ENCODE peak calls at places on chromosome 22, in five cellular contexts. C is HCT116, N is SK-N-SH, V is neural progenitor cell, Q is PC-3. P is an unnamed sample. For H3K27me3, the result is how much of the 10 kb centered on the place peaks cover.

GRCh38 chr22:43226368-43226979 is 39.5 kb upstream of the TTLL12 start:
- DNase-seq in Q (no peak), V (peak), N (peak), C (no peak), P (peak)

GRCh38 chr22:47814474-47814873 is 1052.0 kb downstream of the TBC1D22A start:
- DNase-seq in V (no peak), C (no peak), Q (no peak), N (no peak), P (no peak)

GRCh38 chr22:32883131-32883530 is 81.6 kb downstream of the TIMP3 start:
- DNase-seq in V (no peak), C (no peak), Q (no peak), N (peak), P (no peak)

GRCh38 chr22:39405346-39406085 is 5.9 kb downstream of the TAB1 start:
- DNase-seq in N (no peak), C (no peak), Q (no peak), V (peak), P (no peak)

GRCh38 chr22:47173535-47174021 is 411.1 kb downstream of the TBC1D22A start:
- DNase-seq in C (no peak), Q (no peak), V (no peak), N (no peak), P (no peak)

GRCh38 chr22:39994046-39994565 is 648 bp upstream of the FAM83F start:
- DNase-seq in Q (no peak), V (no peak), N (no peak), C (no peak), P (no peak)

GRCh38 chr22:18103527-18104269 is 6.9 kb upstream of the TUBA8 start:
- DNase-seq in V (no peak), Q (no peak), N (no peak), C (no peak), P (no peak)

GRCh38 chr22:49042877-49043859 is 784.5 kb downstream of the BRD1 start:
- DNase-seq in V (no peak), N (no peak), C (no peak), Q (no peak), P (no peak)

GRCh38 chr22:48957311-48957986 is 870.2 kb downstream of the BRD1 start:
- DNase-seq in Q (no peak), N (no peak), V (no peak), C (no peak), P (no peak)

GRCh38 chr22:44188316-44188715 is 7.6 kb downstream of the PARVG start:
- DNase-seq in N (no peak), Q (no peak), V (no peak), C (no peak), P (no peak)

GRCh38 chr22:45966892-45967365 is 10.0 kb downstream of the WNT7B start:
- DNase-seq in Q (no peak), V (peak), C (no peak), N (no peak), P (peak)

GRCh38 chr22:41171996-41172395 is 33.1 kb upstream of the L3MBTL2 start:
- DNase-seq in Q (no peak), N (no peak), V (no peak), C (no peak), P (no peak)

GRCh38 chr22:47739216-47739615 is 976.8 kb downstream of the TBC1D22A start:
- DNase-seq in N (no peak), C (no peak), V (no peak), Q (no peak), P (no peak)

GRCh38 chr22:48353116-48353947 is 1474.3 kb downstream of the BRD1 start:
- DNase-seq in N (no peak), V (no peak), C (no peak), Q (no peak), P (no peak)

GRCh38 chr22:23906641-23907040 is 12.5 kb downstream of the MIF start:
- DNase-seq in V (no peak), Q (no peak), N (no peak), C (no peak), P (no peak)

GRCh38 chr22:40605676-40606250 is 30.8 kb downstream of the MRTFA start:
- DNase-seq in C (no peak), Q (no peak), N (no peak), V (no peak), P (no peak)

GRCh38 chr22:41300661-41301060 is 664 bp upstream of the ZC3H7B start:
- DNase-seq in C (no peak), V (no peak), Q (peak), N (no peak), P (peak)

GRCh38 chr22:47030881-47031627 is 268.6 kb downstream of the TBC1D22A start:
- DNase-seq in C (no peak), V (no peak), Q (peak), N (no peak), P (no peak)

GRCh38 chr22:17596226-17596625 is 32.3 kb downstream of the ATP6V1E1 start:
- DNase-seq in C (no peak), V (no peak), Q (no peak), N (no peak), P (no peak)

GRCh38 chr22:25564320-25564978 is at the start of gene GRK3:
- DNase-seq in Q (no peak), V (peak), C (peak), N (peak), P (peak)

GRCh38 chr22:49021926-49022815 is 805.5 kb downstream of the BRD1 start:
- DNase-seq in C (no peak), V (no peak), N (no peak), Q (no peak), P (no peak)

GRCh38 chr22:43199541-43199940 is 12.6 kb upstream of the TTLL12 start:
- DNase-seq in V (no peak), C (no peak), Q (no peak), N (no peak), P (no peak)

GRCh38 chr22:17712441-17712840 is 61.8 kb downstream of the BID start:
- DNase-seq in C (no peak), Q (peak), N (no peak), V (no peak), P (no peak)

GRCh38 chr22:32619614-32620426 is 145.2 kb downstream of the FBXO7 start:
- DNase-seq in N (no peak), C (no peak), V (no peak), Q (peak), P (no peak)

GRCh38 chr22:20169253-20169822 is 18.5 kb upstream of the CCDC188 start:
- DNase-seq in Q (peak), N (no peak), V (no peak), C (no peak), P (no peak)

GRCh38 chr22:40194656-40195055 is 16.9 kb downstream of the TNRC6B start:
- DNase-seq in N (no peak), Q (no peak), C (no peak), V (no peak), P (peak)

GRCh38 chr22:17764036-17764435 is 10.2 kb downstream of the BID start:
- DNase-seq in C (no peak), N (no peak), V (no peak), Q (no peak), P (no peak)

GRCh38 chr22:43378011-43378704 is 33.7 kb upstream of the MPPED1 start:
- DNase-seq in N (no peak), C (no peak), Q (no peak), V (no peak), P (no peak)

GRCh38 chr22:46678785-46679700 is 58.9 kb downstream of the GRAMD4 start:
- DNase-seq in C (no peak), Q (no peak), V (no peak), N (no peak), P (no peak)

GRCh38 chr22:20212754-20213699 is 55.1 kb downstream of the RTN4R start:
- DNase-seq in Q (no peak), N (peak), V (no peak), C (no peak), P (no peak)

GRCh38 chr22:46336119-46337078 is 885 bp downstream of the TRMU start:
- DNase-seq in C (no peak), N (peak), Q (peak), V (peak), P (peak)

GRCh38 chr22:44752285-44753188 is at the start of gene ARHGAP8:
- DNase-seq in N (peak), V (peak), Q (peak), C (no peak), P (peak)

GRCh38 chr22:45353816-45354215 is 44.1 kb downstream of the FAM118A start:
- DNase-seq in V (no peak), N (no peak), Q (no peak), C (no peak), P (no peak)

GRCh38 chr22:48980409-48980808 is 847.3 kb downstream of the BRD1 start:
- DNase-seq in N (no peak), C (no peak), Q (no peak), V (no peak), P (no peak)

GRCh38 chr22:19120829-19121630 is 1.2 kb downstream of the DGCR2 start:
- DNase-seq in Q (peak), V (peak), C (peak), N (no peak), P (peak)

GRCh38 chr22:46010951-46011626 is 34.1 kb upstream of the WNT7B start:
- DNase-seq in Q (no peak), C (no peak), V (no peak), N (no peak), P (no peak)

GRCh38 chr22:32389685-32390084 is 22.4 kb downstream of the RTCB start:
- DNase-seq in Q (no peak), C (no peak), V (peak), N (peak), P (peak)

GRCh38 chr22:49340406-49340805 is 487.3 kb downstream of the BRD1 start:
- DNase-seq in Q (no peak), N (no peak), C (no peak), V (no peak), P (no peak)

GRCh38 chr22:36364255-36365019 is 23.3 kb downstream of the MYH9 start:
- DNase-seq in C (no peak), V (no peak), N (no peak), Q (no peak), P (no peak)

DNA sequence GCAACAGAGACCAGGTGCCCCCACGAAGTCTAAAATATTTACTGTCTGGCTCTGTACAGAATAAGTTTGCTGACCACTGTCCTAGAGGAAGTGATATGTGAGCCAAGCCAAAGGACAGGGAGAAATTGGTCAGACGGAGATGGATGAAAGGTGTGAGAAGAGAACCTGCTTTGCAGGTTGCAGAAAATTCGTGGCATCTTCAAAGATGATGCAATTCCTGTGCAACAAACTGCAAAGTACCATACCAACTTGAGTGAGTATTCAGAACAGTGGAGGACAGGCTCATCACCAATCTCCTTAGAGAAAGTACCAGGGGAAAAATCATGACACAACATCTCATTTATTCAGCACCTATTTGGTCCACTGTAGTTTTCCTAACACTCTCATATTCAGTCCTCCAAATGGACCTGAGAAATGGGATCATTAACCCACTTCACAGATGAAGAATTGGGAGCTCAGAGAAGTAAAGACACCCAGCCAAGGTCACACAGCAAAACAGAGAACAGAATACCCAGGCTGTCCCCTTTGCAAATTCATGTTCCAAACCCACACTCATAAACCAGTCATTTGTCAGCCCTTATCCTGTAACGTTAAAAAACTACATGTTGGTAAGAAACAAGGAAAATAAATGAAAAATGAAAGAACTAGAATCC is 536.8 kb downstream of the MIAT start:
- DNase-seq in N (no peak), C (no peak), Q (no peak), V (no peak), P (no peak)
- TF ChIP-seq CTCF in N (no peak), C (no peak), Q (no peak), V (no peak), P (no peak)

GRCh38 chr22:34972498-34972897 is 93.5 kb upstream of the ISX start:
- DNase-seq in Q (no peak), V (peak), C (no peak), N (no peak), P (peak)
- H3K27me3 ChIP-seq in Q (under half), V (under half), C (under half), N (under half), P (under half)

GRCh38 chr22:38402204-38402603 is 52.8 kb downstream of the KCNJ4 start:
- DNase-seq in V (no peak), Q (no peak), N (no peak), C (no peak), P (no peak)

GRCh38 chr22:38401336-38402084 is 53.5 kb downstream of the KCNJ4 start:
- DNase-seq in N (no peak), C (no peak), V (no peak), Q (no peak), P (no peak)

GRCh38 chr22:38398609-38399401 is 56.2 kb downstream of the KCNJ4 start:
- DNase-seq in Q (peak), N (peak), C (no peak), V (peak), P (peak)

DNA sequence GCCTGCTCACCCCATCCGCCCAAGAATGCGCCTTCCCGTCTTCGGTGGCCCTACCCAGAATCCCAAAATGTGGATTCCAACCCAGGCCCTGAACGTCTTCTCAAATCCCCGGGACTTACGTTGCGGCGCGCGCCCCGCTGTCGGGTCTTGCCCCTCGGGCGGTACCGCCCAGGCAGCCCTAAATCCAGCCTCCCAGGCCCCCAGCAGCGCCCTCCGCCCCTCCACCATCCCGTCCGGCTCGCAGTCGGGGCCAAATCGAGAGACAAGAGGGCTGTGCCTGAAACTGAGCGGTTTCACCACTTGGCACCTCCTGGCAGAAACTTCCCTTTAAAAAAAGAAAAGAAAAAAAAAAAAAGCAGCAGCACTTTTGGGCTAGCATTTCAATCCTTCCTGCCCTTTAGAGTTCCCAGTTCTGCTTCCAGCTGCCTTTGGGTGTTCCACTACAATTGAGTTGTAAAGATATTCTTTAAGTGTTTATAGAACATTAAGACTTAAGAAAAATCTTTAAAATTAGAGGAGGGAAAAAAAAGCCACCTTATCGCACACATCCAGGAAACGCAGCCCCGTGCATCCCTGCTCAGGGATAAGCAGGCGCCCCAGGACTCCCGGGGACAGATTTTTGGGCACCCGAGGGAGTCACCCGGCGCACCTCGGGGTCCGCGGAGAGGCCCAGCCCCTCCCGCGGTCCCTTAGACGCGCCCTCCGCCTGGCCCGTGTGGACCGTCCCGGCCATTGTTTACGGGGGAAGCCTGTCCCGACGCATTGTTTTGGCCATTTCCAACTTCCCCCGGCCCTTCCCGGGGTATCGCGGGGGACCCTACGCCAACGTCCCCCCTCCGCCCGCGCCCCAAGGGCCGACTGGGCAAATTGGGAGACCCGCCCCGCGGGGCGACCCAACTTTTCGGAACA is 57.6 kb downstream of the KCNJ4 start:
- DNase-seq in V (peak), Q (peak), C (no peak), N (no peak), P (peak)
- TF ChIP-seq EZH2phosphoT487 in V (no peak), Q (no peak), C (no peak), N (no peak), P (no peak)

GRCh38 chr22:30802202-30803166 is 107.8 kb downstream of the OSBP2 start:
- DNase-seq in C (peak), Q (peak), N (peak), V (peak), P (peak)
- TF ChIP-seq CTCF in C (no peak), Q (no peak), N (no peak), V (peak), P (no peak)

GRCh38 chr22:22181515-22181959 is 63.0 kb upstream of the VPREB1 start:
- DNase-seq in V (no peak), C (no peak), Q (no peak), N (no peak), P (no peak)
- H3K27me3 ChIP-seq in V (half or more), C (half or more), Q (under half), N (under half), P (half or more)

DNA sequence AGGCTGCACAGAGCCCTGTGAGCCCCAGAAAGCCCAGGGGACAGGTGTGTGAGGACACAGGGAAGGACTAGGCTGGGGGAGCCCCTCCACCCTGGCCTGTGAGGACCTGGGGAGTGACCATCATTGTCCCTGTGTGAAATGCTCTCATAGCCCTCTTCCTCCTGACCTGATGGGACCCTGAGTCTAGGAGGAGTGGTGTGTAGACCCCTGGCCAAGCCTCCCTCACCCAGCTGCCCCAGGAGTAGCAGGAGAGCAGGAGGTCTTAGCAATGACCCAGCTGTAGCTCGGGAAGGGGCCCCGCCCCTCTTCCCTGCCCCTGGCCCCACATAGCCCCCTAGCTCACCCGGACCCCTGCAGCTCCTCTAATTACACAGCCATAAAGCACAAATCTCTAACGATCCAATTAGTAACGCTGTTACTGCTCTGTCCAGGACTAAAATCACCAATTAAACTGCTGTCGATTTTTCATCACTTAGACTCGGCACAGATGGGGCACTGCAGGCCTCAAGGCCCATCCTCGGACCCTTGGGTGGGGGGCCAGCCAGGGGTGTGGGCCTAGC is 6.6 kb upstream of the CABP7 start:
- DNase-seq in Q (no peak), V (no peak), N (no peak), C (no peak), P (no peak)
- TF ChIP-seq EZH2phosphoT487 in Q (no peak), V (no peak), N (no peak), C (no peak), P (no peak)

DNA sequence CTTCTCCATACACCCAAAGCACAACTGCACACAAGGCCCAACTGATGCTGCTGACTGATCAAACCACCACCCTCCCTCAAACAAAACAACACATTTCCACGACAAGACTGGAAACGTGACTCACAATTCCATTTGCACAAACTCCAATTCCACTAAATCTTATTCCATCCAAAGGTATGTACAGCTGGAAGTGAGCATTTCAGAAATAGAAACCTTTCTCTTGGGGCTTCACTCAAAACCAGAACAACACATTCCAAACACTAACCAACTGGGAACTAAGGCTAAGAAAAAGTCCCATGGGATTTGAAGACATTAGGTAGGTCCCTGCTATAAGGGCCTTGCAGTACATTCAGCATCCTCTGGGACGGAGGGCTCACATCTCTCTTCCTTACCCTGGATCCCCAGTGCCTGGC is 19.6 kb downstream of the MORC2 start:
- DNase-seq in Q (no peak), C (no peak), N (no peak), V (no peak), P (peak)
- TF ChIP-seq CTCF in Q (no peak), C (no peak), N (no peak), V (no peak), P (no peak)

GRCh38 chr22:50530280-50530856 is 556 bp upstream of the TYMP start:
- DNase-seq in Q (peak), C (peak), V (peak), N (no peak), P (peak)

GRCh38 chr22:50530857-50531545 is 1.2 kb upstream of the TYMP start:
- DNase-seq in C (peak), V (peak), N (no peak), Q (peak), P (peak)

GRCh38 chr22:50531546-50532352 is 1.9 kb upstream of the TYMP start:
- DNase-seq in Q (peak), V (peak), N (peak), C (no peak), P (peak)

GRCh38 chr22:50532824-50533344 is 3.1 kb upstream of the TYMP start:
- DNase-seq in Q (no peak), C (no peak), N (no peak), V (no peak), P (no peak)

GRCh38 chr22:50532353-50532700 is 2.5 kb upstream of the TYMP start:
- DNase-seq in C (no peak), V (peak), Q (no peak), N (peak), P (no peak)
- H3K27me3 ChIP-seq in C (under half), V (half or more), Q (under half), N (under half), P (half or more)

GRCh38 chr22:22855085-22855484 is 32.5 kb upstream of the IGLL5 start:
- DNase-seq in C (no peak), N (no peak), Q (no peak), V (no peak), P (no peak)

GRCh38 chr22:22856885-22857606 is 30.6 kb upstream of the IGLL5 start:
- DNase-seq in V (no peak), Q (no peak), N (no peak), C (no peak), P (no peak)

GRCh38 chr22:22856364-22856763 is 31.3 kb upstream of the IGLL5 start:
- DNase-seq in V (no peak), C (no peak), N (no peak), Q (no peak), P (peak)

GRCh38 chr22:22854466-22854865 is 33.1 kb upstream of the IGLL5 start:
- DNase-seq in V (no peak), C (no peak), N (no peak), Q (no peak), P (no peak)

GRCh38 chr22:22855617-22856308 is 31.9 kb upstream of the IGLL5 start:
- DNase-seq in V (peak), Q (peak), N (peak), C (no peak), P (peak)
- TF ChIP-seq EZH2phosphoT487 in V (no peak), Q (no peak), N (no peak), C (no peak), P (no peak)